ENCODE peak calls at places on chromosomes 13 and 19, in four cellular contexts. One of them, this sample, is unnamed.

GRCh38 chr19:32373614-32374295 is 28.3 kb downstream of the ZNF507 start:
- DNase-seq in HepG2: peak; percentile 100
- DNase-seq in K562: peak; percentile 51
- DNase-seq in GM12878: no peak
- DNase-seq in this sample: peak; percentile 15

GRCh38 chr13:23709521-23709920 is 139.3 kb downstream of the TNFRSF19 start:
- DNase-seq in HepG2: no peak
- DNase-seq in K562: no peak
- DNase-seq in GM12878: no peak
- DNase-seq in this sample: no peak

GRCh38 chr13:52737900-52738299 is 1.7 kb downstream of the CNMD start:
- DNase-seq in HepG2: no peak
- DNase-seq in K562: no peak
- DNase-seq in GM12878: no peak
- DNase-seq in this sample: no peak

GRCh38 chr13:49444517-49445395 is 682 bp downstream of the SETDB2 start:
- DNase-seq in HepG2: peak; percentile 31
- DNase-seq in K562: peak; percentile 9
- DNase-seq in GM12878: peak; percentile 46
- DNase-seq in this sample: peak; percentile 11

GRCh38 chr13:80082396-80083096 is 258.4 kb downstream of the SPRY2 start:
- DNase-seq in HepG2: no peak
- DNase-seq in K562: no peak
- DNase-seq in GM12878: no peak
- DNase-seq in this sample: no peak

GRCh38 chr19:29942404-29943261 is 594 bp downstream of the URI1 start:
- DNase-seq in HepG2: peak; percentile 43
- DNase-seq in K562: no peak
- DNase-seq in GM12878: no peak
- DNase-seq in this sample: peak; percentile 70

GRCh38 chr19:46204008-46204407 is 25.5 kb upstream of the IGFL1 start:
- DNase-seq in HepG2: no peak
- DNase-seq in K562: no peak
- DNase-seq in GM12878: no peak
- DNase-seq in this sample: no peak

GRCh38 chr13:113877149-113877990 is 13.5 kb upstream of the GAS6 start:
- DNase-seq in HepG2: no peak
- DNase-seq in K562: no peak
- DNase-seq in GM12878: no peak
- DNase-seq in this sample: no peak

GRCh38 chr13:73708393-73708985 is 425.7 kb downstream of the KLF12 start:
- DNase-seq in HepG2: peak; percentile 59
- DNase-seq in K562: peak; percentile 29
- DNase-seq in GM12878: no peak
- DNase-seq in this sample: peak; percentile 77

GRCh38 chr19:1863638-1864479 is 480 bp upstream of the KLF16 start:
- DNase-seq in HepG2: peak; percentile 85
- DNase-seq in K562: peak; percentile 84
- DNase-seq in GM12878: peak; percentile 45
- DNase-seq in this sample: peak; percentile 92

GRCh38 chr19:1862068-1862423 is 1.3 kb downstream of the KLF16 start:
- DNase-seq in HepG2: no peak
- DNase-seq in K562: no peak
- DNase-seq in GM12878: no peak
- DNase-seq in this sample: no peak

GRCh38 chr19:1863308-1863637 is at the start of gene KLF16:
- DNase-seq in HepG2: no peak
- DNase-seq in K562: no peak
- DNase-seq in GM12878: no peak
- DNase-seq in this sample: no peak

GRCh38 chr19:1861599-1862031 is 1.8 kb downstream of the KLF16 start:
- DNase-seq in HepG2: no peak
- DNase-seq in K562: no peak
- DNase-seq in GM12878: no peak
- DNase-seq in this sample: no peak

GRCh38 chr19:1862424-1863307 is 713 bp downstream of the KLF16 start:
- DNase-seq in HepG2: no peak
- DNase-seq in K562: peak; percentile 53
- DNase-seq in GM12878: no peak
- DNase-seq in this sample: peak; percentile 63
- TF ChIP-seq SP1 in HepG2: no peak
- TF ChIP-seq SP1 in K562: no peak
- TF ChIP-seq SP1 in GM12878: no peak
- TF ChIP-seq SP1 in this sample: no peak

GRCh38 chr19:54208784-54209057 is 8.1 kb downstream of the RPS9 start:
- DNase-seq in HepG2: no peak
- DNase-seq in K562: no peak
- DNase-seq in GM12878: no peak
- DNase-seq in this sample: no peak
- TF ChIP-seq FOXK2 in HepG2: no peak
- TF ChIP-seq FOXK2 in K562: no peak
- TF ChIP-seq FOXK2 in GM12878: no peak
- TF ChIP-seq FOXK2 in this sample: no peak

DNA sequence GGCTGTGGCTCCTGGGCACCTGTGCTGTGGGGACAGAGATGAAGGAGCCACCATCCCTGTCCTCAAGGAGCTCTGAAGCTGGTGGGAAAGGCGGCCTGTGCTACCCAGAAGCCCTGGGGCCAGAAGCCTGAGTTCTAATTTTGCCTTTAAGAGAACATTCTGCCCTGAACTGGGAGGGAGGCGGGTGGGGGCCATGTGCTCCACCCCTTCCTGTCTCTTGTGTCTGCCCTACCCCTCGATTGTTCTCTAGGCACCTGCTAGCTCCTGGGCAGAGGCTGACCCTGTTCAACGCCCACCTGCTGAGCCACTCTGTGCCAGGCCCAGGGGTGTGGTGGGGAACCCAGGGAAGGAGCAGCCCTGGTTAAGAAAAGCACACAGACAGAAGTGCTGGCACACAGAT is 5.9 kb downstream of the TRAPPC6A start:
- DNase-seq in HepG2: no peak
- DNase-seq in K562: no peak
- DNase-seq in GM12878: no peak
- DNase-seq in this sample: no peak
- TF ChIP-seq TARDBP in HepG2: no peak
- TF ChIP-seq TARDBP in K562: no peak
- TF ChIP-seq TARDBP in GM12878: no peak
- TF ChIP-seq TARDBP in this sample: no peak

DNA sequence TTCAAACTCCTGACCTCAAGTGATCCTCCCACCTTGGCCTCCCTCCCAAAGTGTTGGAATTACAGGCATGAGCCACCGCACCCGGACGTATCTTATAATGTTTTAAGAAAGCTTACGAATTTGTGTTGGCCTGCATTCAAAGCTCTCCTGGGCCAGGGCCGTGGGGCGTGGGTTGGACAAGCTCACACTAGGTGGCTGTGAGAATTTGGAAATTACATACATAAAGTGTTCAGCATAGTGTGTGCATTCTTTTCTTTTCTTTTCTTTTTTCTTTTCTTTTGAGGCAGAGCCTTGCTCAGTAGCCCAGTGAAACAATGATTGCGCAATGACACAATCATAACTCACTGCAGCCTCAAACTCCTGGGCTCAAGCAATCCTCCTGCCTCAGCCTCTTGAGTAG is 2.6 kb downstream of the ZSWIM4 start:
- DNase-seq in HepG2: no peak
- DNase-seq in K562: no peak
- DNase-seq in GM12878: no peak
- DNase-seq in this sample: no peak
- TF ChIP-seq SP1 in HepG2: no peak
- TF ChIP-seq SP1 in K562: no peak
- TF ChIP-seq SP1 in GM12878: no peak
- TF ChIP-seq SP1 in this sample: no peak